ENCODE peak calls at places on chromosome 14, in eight cellular contexts. One of them, this sample, is unnamed. For H3K27me3, the result is how much of the 10 kb centered on the place peaks cover.

GRCh38 chr14:36579573-36580140 is 2.8 kb downstream of the NKX2-8 start:
- DNase-seq in esophagus muscularis mucosa: no peak
- DNase-seq in CD8-positive, alpha-beta T cell: no peak
- DNase-seq in ovary: no peak
- DNase-seq in heart right ventricle: no peak
- DNase-seq in GM23248: no peak
- DNase-seq in WERI-Rb-1: no peak
- DNase-seq in K562: no peak
- DNase-seq in this sample: no peak

GRCh38 chr14:71262466-71262865 is 355.2 kb downstream of the PCNX1 start:
- DNase-seq in GM23248: peak
- DNase-seq in heart right ventricle: no peak
- DNase-seq in K562: no peak
- DNase-seq in esophagus muscularis mucosa: no peak
- DNase-seq in WERI-Rb-1: no peak
- DNase-seq in CD8-positive, alpha-beta T cell: no peak
- DNase-seq in ovary: no peak
- DNase-seq in this sample: no peak

GRCh38 chr14:61720302-61720677 is 25.0 kb downstream of the HIF1A start:
- DNase-seq in CD8-positive, alpha-beta T cell: no peak
- DNase-seq in ovary: no peak
- DNase-seq in esophagus muscularis mucosa: no peak
- DNase-seq in WERI-Rb-1: no peak
- DNase-seq in GM23248: peak
- DNase-seq in K562: no peak
- DNase-seq in heart right ventricle: no peak
- DNase-seq in this sample: no peak

GRCh38 chr14:83632375-83632774 is 1897.6 kb upstream of the FLRT2 start:
- DNase-seq in esophagus muscularis mucosa: no peak
- DNase-seq in heart right ventricle: no peak
- DNase-seq in K562: no peak
- DNase-seq in WERI-Rb-1: no peak
- DNase-seq in CD8-positive, alpha-beta T cell: no peak
- DNase-seq in GM23248: no peak
- DNase-seq in ovary: no peak
- DNase-seq in this sample: no peak

GRCh38 chr14:30277268-30277667 is 281.7 kb upstream of the G2E3 start:
- DNase-seq in K562: no peak
- DNase-seq in heart right ventricle: no peak
- DNase-seq in ovary: no peak
- DNase-seq in esophagus muscularis mucosa: no peak
- DNase-seq in WERI-Rb-1: no peak
- DNase-seq in CD8-positive, alpha-beta T cell: no peak
- DNase-seq in GM23248: no peak
- DNase-seq in this sample: no peak

GRCh38 chr14:63777024-63777423 is 49.2 kb upstream of the SGPP1 start:
- DNase-seq in K562: no peak
- DNase-seq in esophagus muscularis mucosa: no peak
- DNase-seq in heart right ventricle: no peak
- DNase-seq in CD8-positive, alpha-beta T cell: no peak
- DNase-seq in GM23248: peak
- DNase-seq in WERI-Rb-1: no peak
- DNase-seq in ovary: no peak
- DNase-seq in this sample: no peak

GRCh38 chr14:53534841-53535240 is 381.7 kb upstream of the DDHD1 start:
- DNase-seq in esophagus muscularis mucosa: no peak
- DNase-seq in ovary: no peak
- DNase-seq in WERI-Rb-1: no peak
- DNase-seq in GM23248: peak
- DNase-seq in heart right ventricle: no peak
- DNase-seq in CD8-positive, alpha-beta T cell: no peak
- DNase-seq in K562: no peak
- DNase-seq in this sample: no peak

GRCh38 chr14:81066672-81067071 is 111.3 kb downstream of the TSHR start:
- DNase-seq in K562: no peak
- DNase-seq in GM23248: no peak
- DNase-seq in heart right ventricle: no peak
- DNase-seq in esophagus muscularis mucosa: no peak
- DNase-seq in WERI-Rb-1: no peak
- DNase-seq in CD8-positive, alpha-beta T cell: no peak
- DNase-seq in ovary: no peak
- DNase-seq in this sample: no peak

GRCh38 chr14:74641581-74641980 is 29.5 kb upstream of the LTBP2 start:
- DNase-seq in heart right ventricle: no peak
- DNase-seq in ovary: no peak
- DNase-seq in CD8-positive, alpha-beta T cell: no peak
- DNase-seq in WERI-Rb-1: no peak
- DNase-seq in GM23248: no peak
- DNase-seq in esophagus muscularis mucosa: no peak
- DNase-seq in K562: no peak
- DNase-seq in this sample: no peak

GRCh38 chr14:26276757-26277156 is 321.1 kb downstream of the NOVA1 start:
- DNase-seq in heart right ventricle: no peak
- DNase-seq in esophagus muscularis mucosa: no peak
- DNase-seq in ovary: no peak
- DNase-seq in GM23248: no peak
- DNase-seq in K562: no peak
- DNase-seq in CD8-positive, alpha-beta T cell: no peak
- DNase-seq in WERI-Rb-1: peak
- DNase-seq in this sample: no peak

GRCh38 chr14:95993768-95994592 is 45.2 kb upstream of the C14orf132 start:
- DNase-seq in esophagus muscularis mucosa: no peak
- DNase-seq in ovary: peak
- DNase-seq in CD8-positive, alpha-beta T cell: no peak
- DNase-seq in GM23248: peak
- DNase-seq in WERI-Rb-1: peak
- DNase-seq in heart right ventricle: peak
- DNase-seq in K562: peak
- DNase-seq in this sample: peak

GRCh38 chr14:55717621-55718020 is 137.6 kb downstream of the KTN1 start:
- DNase-seq in WERI-Rb-1: no peak
- DNase-seq in GM23248: no peak
- DNase-seq in K562: no peak
- DNase-seq in esophagus muscularis mucosa: no peak
- DNase-seq in CD8-positive, alpha-beta T cell: no peak
- DNase-seq in ovary: no peak
- DNase-seq in heart right ventricle: no peak
- DNase-seq in this sample: no peak

GRCh38 chr14:55721353-55721752 is 141.3 kb downstream of the KTN1 start:
- DNase-seq in CD8-positive, alpha-beta T cell: no peak
- DNase-seq in heart right ventricle: no peak
- DNase-seq in ovary: no peak
- DNase-seq in esophagus muscularis mucosa: no peak
- DNase-seq in K562: no peak
- DNase-seq in GM23248: peak
- DNase-seq in WERI-Rb-1: no peak
- DNase-seq in this sample: peak

GRCh38 chr14:55720796-55721195 is 140.8 kb downstream of the KTN1 start:
- DNase-seq in WERI-Rb-1: no peak
- DNase-seq in K562: no peak
- DNase-seq in CD8-positive, alpha-beta T cell: no peak
- DNase-seq in ovary: no peak
- DNase-seq in GM23248: no peak
- DNase-seq in heart right ventricle: no peak
- DNase-seq in esophagus muscularis mucosa: no peak
- DNase-seq in this sample: no peak

GRCh38 chr14:55715889-55716288 is 135.9 kb downstream of the KTN1 start:
- DNase-seq in heart right ventricle: peak
- DNase-seq in WERI-Rb-1: no peak
- DNase-seq in GM23248: peak
- DNase-seq in esophagus muscularis mucosa: no peak
- DNase-seq in K562: no peak
- DNase-seq in CD8-positive, alpha-beta T cell: no peak
- DNase-seq in ovary: no peak
- DNase-seq in this sample: no peak

GRCh38 chr14:55718551-55718950 is 138.5 kb downstream of the KTN1 start:
- DNase-seq in GM23248: no peak
- DNase-seq in CD8-positive, alpha-beta T cell: no peak
- DNase-seq in WERI-Rb-1: no peak
- DNase-seq in ovary: no peak
- DNase-seq in esophagus muscularis mucosa: no peak
- DNase-seq in K562: no peak
- DNase-seq in heart right ventricle: no peak
- DNase-seq in this sample: no peak
- H3K27me3 ChIP-seq in GM23248: under half
- H3K27me3 ChIP-seq in CD8-positive, alpha-beta T cell: under half
- H3K27me3 ChIP-seq in WERI-Rb-1: under half
- H3K27me3 ChIP-seq in ovary: under half
- H3K27me3 ChIP-seq in esophagus muscularis mucosa: under half
- H3K27me3 ChIP-seq in K562: under half
- H3K27me3 ChIP-seq in heart right ventricle: under half
- H3K27me3 ChIP-seq in this sample: under half

DNA sequence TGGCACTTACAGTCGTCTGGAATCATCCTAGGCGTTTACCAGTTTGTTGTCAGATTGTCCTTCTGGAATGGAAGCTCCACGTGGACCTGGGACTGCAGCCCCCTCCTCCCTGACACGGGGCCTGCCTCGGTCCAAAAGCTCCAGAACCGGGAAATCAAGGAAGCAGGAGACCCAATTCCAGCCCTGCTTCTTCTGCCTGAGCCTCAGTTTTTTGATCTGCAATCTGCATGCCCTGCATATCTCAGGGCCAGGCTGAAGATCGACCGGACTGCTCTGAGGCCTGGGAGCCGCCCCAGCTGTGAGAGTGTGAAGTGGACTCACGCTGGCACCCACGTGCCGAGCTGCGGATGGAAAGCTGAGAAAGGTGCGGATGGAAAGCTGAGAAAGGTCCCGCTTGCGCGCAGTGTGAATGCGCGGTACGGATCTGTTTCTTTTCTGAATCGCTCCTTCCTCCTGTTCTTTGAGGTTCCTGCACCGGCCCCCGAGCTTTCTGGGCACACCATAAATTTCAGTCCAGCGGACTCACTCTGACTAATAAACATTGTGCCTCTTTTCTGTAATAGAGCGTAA is 98.5 kb downstream of the SETD3 start:
- DNase-seq in K562: no peak
- DNase-seq in ovary: no peak
- DNase-seq in heart right ventricle: no peak
- DNase-seq in WERI-Rb-1: no peak
- DNase-seq in esophagus muscularis mucosa: no peak
- DNase-seq in GM23248: no peak
- DNase-seq in CD8-positive, alpha-beta T cell: no peak
- DNase-seq in this sample: no peak
- H3K27me3 ChIP-seq in K562: under half
- H3K27me3 ChIP-seq in ovary: under half
- H3K27me3 ChIP-seq in heart right ventricle: half or more
- H3K27me3 ChIP-seq in WERI-Rb-1: under half
- H3K27me3 ChIP-seq in esophagus muscularis mucosa: under half
- H3K27me3 ChIP-seq in GM23248: under half
- H3K27me3 ChIP-seq in CD8-positive, alpha-beta T cell: under half
- H3K27me3 ChIP-seq in this sample: under half

GRCh38 chr14:25052921-25053320 is 3.0 kb upstream of the STXBP6 start:
- DNase-seq in K562: no peak
- DNase-seq in GM23248: no peak
- DNase-seq in WERI-Rb-1: no peak
- DNase-seq in CD8-positive, alpha-beta T cell: no peak
- DNase-seq in heart right ventricle: no peak
- DNase-seq in ovary: no peak
- DNase-seq in esophagus muscularis mucosa: no peak
- DNase-seq in this sample: no peak

GRCh38 chr14:25050494-25051170 is 685 bp upstream of the STXBP6 start:
- DNase-seq in ovary: no peak
- DNase-seq in esophagus muscularis mucosa: no peak
- DNase-seq in heart right ventricle: peak
- DNase-seq in GM23248: peak
- DNase-seq in K562: no peak
- DNase-seq in WERI-Rb-1: no peak
- DNase-seq in CD8-positive, alpha-beta T cell: no peak
- DNase-seq in this sample: no peak

GRCh38 chr14:25049559-25050493 is at the start of gene STXBP6:
- DNase-seq in ovary: peak
- DNase-seq in WERI-Rb-1: peak
- DNase-seq in GM23248: peak
- DNase-seq in heart right ventricle: peak
- DNase-seq in K562: no peak
- DNase-seq in CD8-positive, alpha-beta T cell: no peak
- DNase-seq in esophagus muscularis mucosa: no peak
- DNase-seq in this sample: peak

GRCh38 chr14:25053585-25053984 is 3.6 kb upstream of the STXBP6 start:
- DNase-seq in heart right ventricle: no peak
- DNase-seq in esophagus muscularis mucosa: no peak
- DNase-seq in WERI-Rb-1: no peak
- DNase-seq in GM23248: no peak
- DNase-seq in K562: no peak
- DNase-seq in CD8-positive, alpha-beta T cell: no peak
- DNase-seq in ovary: no peak
- DNase-seq in this sample: no peak

GRCh38 chr14:25052385-25052784 is 2.4 kb upstream of the STXBP6 start:
- DNase-seq in heart right ventricle: no peak
- DNase-seq in esophagus muscularis mucosa: no peak
- DNase-seq in K562: no peak
- DNase-seq in CD8-positive, alpha-beta T cell: no peak
- DNase-seq in WERI-Rb-1: no peak
- DNase-seq in GM23248: no peak
- DNase-seq in ovary: no peak
- DNase-seq in this sample: no peak
- H3K27me3 ChIP-seq in heart right ventricle: under half
- H3K27me3 ChIP-seq in esophagus muscularis mucosa: under half
- H3K27me3 ChIP-seq in K562: under half
- H3K27me3 ChIP-seq in CD8-positive, alpha-beta T cell: under half
- H3K27me3 ChIP-seq in WERI-Rb-1: half or more
- H3K27me3 ChIP-seq in GM23248: under half
- H3K27me3 ChIP-seq in ovary: under half
- H3K27me3 ChIP-seq in this sample: under half

GRCh38 chr14:97878727-97879126 is 1081.5 kb downstream of the VRK1 start:
- DNase-seq in ovary: no peak
- DNase-seq in CD8-positive, alpha-beta T cell: peak
- DNase-seq in K562: no peak
- DNase-seq in esophagus muscularis mucosa: no peak
- DNase-seq in GM23248: peak
- DNase-seq in heart right ventricle: peak
- DNase-seq in WERI-Rb-1: no peak
- DNase-seq in this sample: no peak
- H3K27me3 ChIP-seq in ovary: under half
- H3K27me3 ChIP-seq in CD8-positive, alpha-beta T cell: under half
- H3K27me3 ChIP-seq in K562: under half
- H3K27me3 ChIP-seq in esophagus muscularis mucosa: under half
- H3K27me3 ChIP-seq in GM23248: under half
- H3K27me3 ChIP-seq in heart right ventricle: under half
- H3K27me3 ChIP-seq in WERI-Rb-1: half or more
- H3K27me3 ChIP-seq in this sample: under half

DNA sequence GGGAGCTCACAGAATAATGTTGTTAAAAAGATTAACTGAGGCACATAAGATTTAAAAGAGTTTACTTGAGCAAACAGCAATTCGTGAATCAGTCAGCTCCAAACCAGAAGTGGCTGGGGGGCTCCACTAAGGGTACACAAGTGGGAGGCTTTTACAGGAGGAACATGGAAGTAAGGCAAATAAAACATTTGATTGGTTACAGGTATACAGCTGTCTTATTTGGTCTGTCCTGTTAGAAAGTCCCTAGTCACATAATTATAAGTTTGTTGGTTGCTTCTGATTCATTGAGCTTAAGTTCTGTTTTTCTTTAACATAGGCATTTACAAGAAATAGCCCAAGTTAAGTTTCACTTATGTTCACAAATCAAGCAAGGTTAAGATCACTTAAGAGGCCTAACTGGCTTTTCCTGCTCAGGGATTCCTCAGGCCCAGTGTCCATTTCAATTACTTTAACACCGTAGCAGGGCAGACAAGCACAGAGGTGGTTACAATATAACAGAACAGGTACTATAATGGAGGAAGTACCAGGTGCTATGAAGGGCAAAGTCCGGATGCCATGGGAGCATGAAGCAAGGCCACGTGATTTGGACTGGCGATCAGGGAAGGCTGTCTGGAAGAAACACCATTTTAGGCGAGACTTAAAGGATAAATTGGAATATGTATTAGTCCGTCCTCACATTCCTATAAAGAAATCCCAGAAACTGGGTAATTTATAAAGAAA is 12.3 kb upstream of the MYH7 start:
- DNase-seq in esophagus muscularis mucosa: no peak
- DNase-seq in heart right ventricle: no peak
- DNase-seq in WERI-Rb-1: no peak
- DNase-seq in GM23248: no peak
- DNase-seq in CD8-positive, alpha-beta T cell: no peak
- DNase-seq in ovary: no peak
- DNase-seq in K562: no peak
- DNase-seq in this sample: no peak
- H3K27me3 ChIP-seq in esophagus muscularis mucosa: under half
- H3K27me3 ChIP-seq in heart right ventricle: under half
- H3K27me3 ChIP-seq in WERI-Rb-1: under half
- H3K27me3 ChIP-seq in GM23248: under half
- H3K27me3 ChIP-seq in CD8-positive, alpha-beta T cell: under half
- H3K27me3 ChIP-seq in ovary: under half
- H3K27me3 ChIP-seq in K562: under half
- H3K27me3 ChIP-seq in this sample: under half

This sample was measured in BE2C.